ENCODE peak calls at places on chromosomes 13 and 19, in six cellular contexts. One of them, this sample, is unnamed.

GRCh38 chr13:49502954-49503353 is 7.2 kb downstream of the PHF11 start:
- DNase-seq in neural crest cell: no peak
- DNase-seq in AG10803: peak; percentile 75
- DNase-seq in GM20000: no peak
- DNase-seq in fibroblast of lung: peak; percentile 76
- DNase-seq in HFFc6: no peak
- DNase-seq in this sample: peak; percentile 80

GRCh38 chr13:30293995-30294394 is 13.4 kb downstream of the KATNAL1 start:
- DNase-seq in fibroblast of lung: no peak
- DNase-seq in HFFc6: no peak
- DNase-seq in GM20000: no peak
- DNase-seq in neural crest cell: no peak
- DNase-seq in AG10803: no peak
- DNase-seq in this sample: no peak

GRCh38 chr13:51821666-51822065 is 17.7 kb upstream of the DHRS12 start:
- DNase-seq in neural crest cell: no peak
- DNase-seq in GM20000: no peak
- DNase-seq in HFFc6: no peak
- DNase-seq in AG10803: no peak
- DNase-seq in fibroblast of lung: no peak
- DNase-seq in this sample: no peak

GRCh38 chr13:72383646-72384045 is 343.8 kb downstream of the MZT1 start:
- DNase-seq in fibroblast of lung: no peak
- DNase-seq in HFFc6: no peak
- DNase-seq in neural crest cell: no peak
- DNase-seq in GM20000: no peak
- DNase-seq in AG10803: no peak
- DNase-seq in this sample: no peak

GRCh38 chr19:19540707-19541515 is 2.8 kb downstream of the CILP2 start:
- DNase-seq in fibroblast of lung: peak; percentile 24
- DNase-seq in AG10803: no peak
- DNase-seq in neural crest cell: no peak
- DNase-seq in GM20000: peak; percentile 93
- DNase-seq in HFFc6: no peak
- DNase-seq in this sample: peak; percentile 23

GRCh38 chr19:54481326-54481930 is 8.3 kb upstream of the CDC42EP5 start:
- DNase-seq in GM20000: peak; percentile 60
- DNase-seq in HFFc6: no peak
- DNase-seq in neural crest cell: peak; percentile 74
- DNase-seq in fibroblast of lung: peak; percentile 48
- DNase-seq in AG10803: peak; percentile 41
- DNase-seq in this sample: peak; percentile 63

GRCh38 chr13:35818577-35819165 is 312.5 kb downstream of the DCLK1 start:
- DNase-seq in fibroblast of lung: peak; percentile 61
- DNase-seq in HFFc6: peak; percentile 24
- DNase-seq in neural crest cell: no peak
- DNase-seq in AG10803: peak; percentile 79
- DNase-seq in GM20000: peak; percentile 26
- DNase-seq in this sample: peak; percentile 73

GRCh38 chr19:51320258-51320657 is 8.8 kb downstream of the IGLON5 start:
- DNase-seq in GM20000: no peak
- DNase-seq in fibroblast of lung: no peak
- DNase-seq in neural crest cell: no peak
- DNase-seq in HFFc6: no peak
- DNase-seq in AG10803: no peak
- DNase-seq in this sample: no peak

GRCh38 chr13:36904219-36904618 is 15.8 kb downstream of the SMAD9 start:
- DNase-seq in HFFc6: no peak
- DNase-seq in AG10803: no peak
- DNase-seq in fibroblast of lung: no peak
- DNase-seq in neural crest cell: no peak
- DNase-seq in GM20000: no peak
- DNase-seq in this sample: no peak

GRCh38 chr19:17389957-17390664 is 3.9 kb downstream of the CCDC194 start:
- DNase-seq in HFFc6: no peak
- DNase-seq in neural crest cell: peak; percentile 26
- DNase-seq in GM20000: no peak
- DNase-seq in AG10803: no peak
- DNase-seq in fibroblast of lung: no peak
- DNase-seq in this sample: no peak

GRCh38 chr13:107680115-107680514 is 535.2 kb downstream of the LIG4 start:
- DNase-seq in neural crest cell: no peak
- DNase-seq in HFFc6: no peak
- DNase-seq in GM20000: no peak
- DNase-seq in AG10803: no peak
- DNase-seq in fibroblast of lung: peak; percentile 19
- DNase-seq in this sample: no peak

GRCh38 chr13:29428310-29428991 is 167.0 kb downstream of the SLC7A1 start:
- DNase-seq in AG10803: no peak
- DNase-seq in GM20000: no peak
- DNase-seq in HFFc6: no peak
- DNase-seq in neural crest cell: peak; percentile 22
- DNase-seq in fibroblast of lung: no peak
- DNase-seq in this sample: no peak

GRCh38 chr19:45467456-45468158 is at the start of gene FOSB:
- DNase-seq in HFFc6: peak; percentile 94
- DNase-seq in fibroblast of lung: peak; percentile 95
- DNase-seq in AG10803: peak; percentile 93
- DNase-seq in neural crest cell: peak; percentile 92
- DNase-seq in GM20000: peak; percentile 96
- DNase-seq in this sample: peak; percentile 97

GRCh38 chr19:7654401-7654800 is 14.4 kb upstream of the RETN start:
- DNase-seq in neural crest cell: no peak
- DNase-seq in fibroblast of lung: peak; percentile 17
- DNase-seq in HFFc6: peak; percentile 50
- DNase-seq in GM20000: no peak
- DNase-seq in AG10803: peak; percentile 47
- DNase-seq in this sample: no peak

GRCh38 chr19:27858981-27859581 is 1353.9 kb downstream of the UQCRFS1 start:
- DNase-seq in fibroblast of lung: no peak
- DNase-seq in GM20000: no peak
- DNase-seq in AG10803: no peak
- DNase-seq in HFFc6: no peak
- DNase-seq in neural crest cell: no peak
- DNase-seq in this sample: no peak

GRCh38 chr19:55652311-55653078 is 2.3 kb upstream of the U2AF2 start:
- DNase-seq in HFFc6: no peak
- DNase-seq in GM20000: no peak
- DNase-seq in neural crest cell: no peak
- DNase-seq in AG10803: no peak
- DNase-seq in fibroblast of lung: no peak
- DNase-seq in this sample: no peak

GRCh38 chr13:40933508-40933907 is 85.6 kb downstream of the ELF1 start:
- DNase-seq in fibroblast of lung: no peak
- DNase-seq in neural crest cell: no peak
- DNase-seq in GM20000: peak; percentile 27
- DNase-seq in AG10803: no peak
- DNase-seq in HFFc6: no peak
- DNase-seq in this sample: no peak

GRCh38 chr19:46732966-46733692 is 12.7 kb upstream of the FKRP start:
- DNase-seq in HFFc6: no peak
- DNase-seq in neural crest cell: no peak
- DNase-seq in GM20000: no peak
- DNase-seq in AG10803: no peak
- DNase-seq in fibroblast of lung: peak; percentile 60
- DNase-seq in this sample: no peak

GRCh38 chr19:54160182-54160811 is 776 bp upstream of the LENG1 start:
- DNase-seq in fibroblast of lung: no peak
- DNase-seq in AG10803: no peak
- DNase-seq in neural crest cell: no peak
- DNase-seq in HFFc6: no peak
- DNase-seq in GM20000: no peak
- DNase-seq in this sample: peak; percentile 49

GRCh38 chr19:31085125-31085524 is 264.1 kb downstream of the TSHZ3 start:
- DNase-seq in fibroblast of lung: no peak
- DNase-seq in GM20000: no peak
- DNase-seq in AG10803: peak; percentile 6
- DNase-seq in neural crest cell: no peak
- DNase-seq in HFFc6: no peak
- DNase-seq in this sample: no peak

GRCh38 chr19:2221918-2222317 is 14.2 kb downstream of the PLEKHJ1 start:
- DNase-seq in fibroblast of lung: no peak
- DNase-seq in HFFc6: no peak
- DNase-seq in AG10803: no peak
- DNase-seq in GM20000: no peak
- DNase-seq in neural crest cell: no peak
- DNase-seq in this sample: no peak
- TF ChIP-seq CTCF in fibroblast of lung: peak; percentile 13
- TF ChIP-seq CTCF in HFFc6: peak; percentile 49
- TF ChIP-seq CTCF in AG10803: no peak
- TF ChIP-seq CTCF in GM20000: no peak
- TF ChIP-seq CTCF in neural crest cell: peak; percentile 21
- TF ChIP-seq CTCF in this sample: peak; percentile 10

DNA sequence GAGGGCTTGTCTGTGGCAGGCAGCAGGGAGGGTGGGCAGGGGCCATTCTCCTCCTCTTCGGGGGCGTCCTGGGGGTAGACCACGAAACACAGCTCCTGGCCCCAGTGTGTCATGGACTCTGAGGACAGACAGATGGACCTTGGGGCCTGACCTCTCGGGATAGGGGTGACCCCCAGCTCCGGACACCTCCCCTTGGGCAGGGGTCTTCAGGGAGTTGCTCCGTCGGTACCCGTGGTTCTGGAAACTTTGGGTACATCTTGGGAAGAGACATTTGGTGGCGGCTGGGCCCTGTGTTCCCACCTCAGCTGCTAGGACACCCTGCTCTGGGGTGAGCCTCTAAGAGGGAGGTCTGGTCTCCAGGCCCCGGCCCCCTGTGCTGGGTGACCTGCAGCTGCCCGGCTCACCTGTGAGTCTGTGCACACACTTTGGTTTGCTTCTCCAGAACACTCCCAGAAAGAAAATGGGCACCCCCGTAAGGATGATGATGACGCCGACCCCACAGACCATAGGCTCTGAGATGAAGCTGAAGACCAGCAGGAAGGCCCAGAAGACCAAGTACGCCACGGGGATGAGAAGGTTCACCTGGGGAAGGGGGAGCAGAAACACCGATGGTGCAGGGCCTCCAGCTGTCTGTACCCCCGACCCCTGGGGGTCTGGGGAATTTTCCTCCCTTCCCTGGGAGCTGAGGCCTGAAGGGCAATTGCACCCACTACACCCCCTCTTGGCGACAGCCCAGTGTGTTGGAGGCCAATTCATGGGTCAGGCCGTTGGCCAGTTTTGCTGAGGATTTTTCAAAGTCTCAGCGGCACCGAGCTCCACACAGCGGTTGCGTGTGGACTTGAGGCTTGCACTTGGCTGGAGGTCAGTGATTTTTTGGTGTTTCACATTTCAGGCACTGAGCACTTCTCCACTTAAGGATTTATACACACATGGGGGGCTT is 15.0 kb downstream of the LRP3 start:
- DNase-seq in GM20000: no peak
- DNase-seq in HFFc6: no peak
- DNase-seq in fibroblast of lung: no peak
- DNase-seq in neural crest cell: no peak
- DNase-seq in AG10803: no peak
- DNase-seq in this sample: no peak
- TF ChIP-seq CTCF in GM20000: no peak
- TF ChIP-seq CTCF in HFFc6: no peak
- TF ChIP-seq CTCF in fibroblast of lung: peak; percentile 27
- TF ChIP-seq CTCF in neural crest cell: no peak
- TF ChIP-seq CTCF in AG10803: no peak
- TF ChIP-seq CTCF in this sample: no peak

GRCh38 chr13:91144054-91144453 is 203.4 kb upstream of the MIR17HG start:
- DNase-seq in AG10803: no peak
- DNase-seq in neural crest cell: no peak
- DNase-seq in fibroblast of lung: no peak
- DNase-seq in HFFc6: no peak
- DNase-seq in GM20000: no peak
- DNase-seq in this sample: no peak
- TF ChIP-seq CTCF in AG10803: no peak
- TF ChIP-seq CTCF in neural crest cell: no peak
- TF ChIP-seq CTCF in fibroblast of lung: no peak
- TF ChIP-seq CTCF in HFFc6: no peak
- TF ChIP-seq CTCF in GM20000: no peak
- TF ChIP-seq CTCF in this sample: no peak

DNA sequence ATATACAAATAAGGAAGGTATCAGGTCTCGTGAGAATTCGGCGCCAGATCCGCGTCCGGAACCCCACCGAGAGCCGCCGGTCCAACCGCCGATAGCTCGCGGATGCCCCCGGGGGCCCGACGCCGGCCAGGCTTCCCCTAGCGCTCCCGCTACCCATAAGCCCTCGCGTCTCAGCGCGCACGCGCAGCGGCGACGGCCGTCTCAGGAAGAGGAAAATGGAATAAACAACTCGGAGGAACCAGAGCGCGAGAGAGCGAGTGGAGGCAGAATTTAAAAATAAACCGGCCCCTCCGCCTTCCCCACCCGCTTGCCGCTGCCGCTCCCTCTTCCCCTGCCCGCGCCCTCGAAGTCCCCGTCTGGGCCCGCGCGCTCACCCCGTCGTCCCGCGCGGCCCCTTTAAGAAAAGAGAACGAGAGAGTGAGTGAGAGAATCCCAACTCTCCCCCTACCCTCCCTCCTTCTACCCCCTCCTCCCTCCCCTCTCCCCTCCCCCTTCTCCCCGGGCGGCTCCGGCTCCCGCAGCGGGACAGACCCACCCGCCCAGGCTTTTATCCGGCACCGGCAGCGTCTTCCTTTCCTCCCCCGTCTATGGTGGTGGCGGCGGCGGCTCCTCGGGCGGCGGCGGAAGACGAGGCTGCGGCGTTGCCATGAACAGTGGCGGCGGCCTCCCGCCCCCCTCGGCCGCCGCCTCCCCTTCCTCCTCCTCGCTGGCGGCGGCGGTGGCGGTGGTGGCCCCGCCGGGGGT is at the start of gene PAN3:
- DNase-seq in fibroblast of lung: peak; percentile 92
- DNase-seq in AG10803: peak; percentile 89
- DNase-seq in HFFc6: peak; percentile 87
- DNase-seq in neural crest cell: peak; percentile 88
- DNase-seq in GM20000: peak; percentile 89
- DNase-seq in this sample: peak; percentile 92
- TF ChIP-seq CTCF in fibroblast of lung: peak; percentile 21
- TF ChIP-seq CTCF in AG10803: no peak
- TF ChIP-seq CTCF in HFFc6: no peak
- TF ChIP-seq CTCF in neural crest cell: no peak
- TF ChIP-seq CTCF in GM20000: no peak
- TF ChIP-seq CTCF in this sample: peak; percentile 5

GRCh38 chr13:99894105-99894504 is 77.5 kb downstream of the ZIC5 start:
- DNase-seq in HFFc6: no peak
- DNase-seq in neural crest cell: no peak
- DNase-seq in GM20000: peak; percentile 40
- DNase-seq in fibroblast of lung: no peak
- DNase-seq in AG10803: no peak
- DNase-seq in this sample: no peak
- TF ChIP-seq CTCF in HFFc6: no peak
- TF ChIP-seq CTCF in neural crest cell: no peak
- TF ChIP-seq CTCF in GM20000: no peak
- TF ChIP-seq CTCF in fibroblast of lung: no peak
- TF ChIP-seq CTCF in AG10803: no peak
- TF ChIP-seq CTCF in this sample: no peak

This sample was measured in fibroblast of pulmonary artery.